ENCODE peak calls at places on chromosomes 2 and 18, in six cellular contexts. One of them, this sample, is unnamed.

GRCh38 chr2:166179201-166179600 is 51.4 kb upstream of the SCN1A start:
- DNase-seq in K562: no peak
- DNase-seq in A549: no peak
- DNase-seq in GM12878: no peak
- DNase-seq in endothelial cell of umbilical vein: peak
- DNase-seq in HepG2: no peak
- DNase-seq in this sample: no peak

GRCh38 chr18:39561136-39561535 is 1995.5 kb upstream of the CELF4 start:
- DNase-seq in GM12878: no peak
- DNase-seq in K562: no peak
- DNase-seq in endothelial cell of umbilical vein: peak
- DNase-seq in HepG2: no peak
- DNase-seq in A549: no peak
- DNase-seq in this sample: no peak

GRCh38 chr2:40824269-40824668 is 372.4 kb upstream of the SLC8A1 start:
- DNase-seq in K562: no peak
- DNase-seq in HepG2: no peak
- DNase-seq in A549: no peak
- DNase-seq in endothelial cell of umbilical vein: peak
- DNase-seq in GM12878: no peak
- DNase-seq in this sample: no peak

GRCh38 chr2:108630567-108631405 is 88.5 kb upstream of the RANBP2 start:
- DNase-seq in A549: no peak
- DNase-seq in K562: no peak
- DNase-seq in endothelial cell of umbilical vein: no peak
- DNase-seq in HepG2: no peak
- DNase-seq in GM12878: no peak
- DNase-seq in this sample: no peak

GRCh38 chr18:55272510-55273243 is 313.4 kb upstream of the CCDC68 start:
- DNase-seq in endothelial cell of umbilical vein: no peak
- DNase-seq in A549: no peak
- DNase-seq in K562: no peak
- DNase-seq in HepG2: no peak
- DNase-seq in GM12878: no peak
- DNase-seq in this sample: no peak

GRCh38 chr18:1914489-1914888 is 656.8 kb downstream of the METTL4 start:
- DNase-seq in GM12878: no peak
- DNase-seq in HepG2: peak
- DNase-seq in K562: peak
- DNase-seq in endothelial cell of umbilical vein: no peak
- DNase-seq in A549: peak
- DNase-seq in this sample: peak

GRCh38 chr18:61531891-61532290 is 198.7 kb downstream of the CDH20 start:
- DNase-seq in GM12878: no peak
- DNase-seq in endothelial cell of umbilical vein: no peak
- DNase-seq in HepG2: no peak
- DNase-seq in A549: no peak
- DNase-seq in K562: no peak
- DNase-seq in this sample: no peak

GRCh38 chr18:31225668-31226067 is 63.0 kb upstream of the DSC1 start:
- DNase-seq in endothelial cell of umbilical vein: peak
- DNase-seq in HepG2: peak
- DNase-seq in A549: peak
- DNase-seq in K562: no peak
- DNase-seq in GM12878: no peak
- DNase-seq in this sample: no peak

GRCh38 chr18:11149441-11150270 is at the start of gene PIEZO2:
- DNase-seq in A549: peak
- DNase-seq in GM12878: peak
- DNase-seq in HepG2: peak
- DNase-seq in endothelial cell of umbilical vein: peak
- DNase-seq in K562: peak
- DNase-seq in this sample: no peak

GRCh38 chr2:64522843-64523428 is 1.2 kb upstream of the AFTPH start:
- DNase-seq in K562: peak
- DNase-seq in endothelial cell of umbilical vein: peak
- DNase-seq in A549: peak
- DNase-seq in GM12878: peak
- DNase-seq in HepG2: peak
- DNase-seq in this sample: peak

GRCh38 chr2:55175254-55176093 is 56.6 kb downstream of the CLHC1 start:
- DNase-seq in HepG2: peak
- DNase-seq in endothelial cell of umbilical vein: peak
- DNase-seq in K562: peak
- DNase-seq in GM12878: no peak
- DNase-seq in A549: peak
- DNase-seq in this sample: peak

GRCh38 chr2:167992258-167992657 is 255.1 kb downstream of the STK39 start:
- DNase-seq in A549: no peak
- DNase-seq in GM12878: no peak
- DNase-seq in endothelial cell of umbilical vein: no peak
- DNase-seq in K562: no peak
- DNase-seq in HepG2: no peak
- DNase-seq in this sample: no peak

GRCh38 chr2:100105678-100106054 is 36.7 kb downstream of the AFF3 start:
- DNase-seq in GM12878: no peak
- DNase-seq in HepG2: no peak
- DNase-seq in endothelial cell of umbilical vein: no peak
- DNase-seq in A549: no peak
- DNase-seq in K562: no peak
- DNase-seq in this sample: no peak

GRCh38 chr2:234989183-234989701 is 37.4 kb downstream of the SH3BP4 start:
- DNase-seq in A549: no peak
- DNase-seq in HepG2: no peak
- DNase-seq in endothelial cell of umbilical vein: peak
- DNase-seq in GM12878: no peak
- DNase-seq in K562: no peak
- DNase-seq in this sample: no peak

GRCh38 chr2:8839189-8839965 is 2.0 kb upstream of the KIDINS220 start:
- DNase-seq in A549: no peak
- DNase-seq in K562: no peak
- DNase-seq in GM12878: no peak
- DNase-seq in endothelial cell of umbilical vein: no peak
- DNase-seq in HepG2: peak
- DNase-seq in this sample: no peak

GRCh38 chr2:37753758-37754157 is 82.3 kb upstream of the CDC42EP3 start:
- DNase-seq in K562: no peak
- DNase-seq in A549: no peak
- DNase-seq in HepG2: no peak
- DNase-seq in endothelial cell of umbilical vein: no peak
- DNase-seq in GM12878: no peak
- DNase-seq in this sample: no peak

GRCh38 chr2:135494503-135494902 is 36.5 kb downstream of the ZRANB3 start:
- DNase-seq in HepG2: no peak
- DNase-seq in GM12878: no peak
- DNase-seq in K562: no peak
- DNase-seq in endothelial cell of umbilical vein: no peak
- DNase-seq in A549: no peak
- DNase-seq in this sample: no peak

GRCh38 chr2:77796397-77796796 is 274.2 kb upstream of the LRRTM4 start:
- DNase-seq in HepG2: no peak
- DNase-seq in GM12878: no peak
- DNase-seq in A549: no peak
- DNase-seq in K562: no peak
- DNase-seq in endothelial cell of umbilical vein: no peak
- DNase-seq in this sample: no peak

GRCh38 chr2:138084206-138084605 is 119.9 kb downstream of the HNMT start:
- DNase-seq in HepG2: no peak
- DNase-seq in K562: no peak
- DNase-seq in GM12878: no peak
- DNase-seq in endothelial cell of umbilical vein: no peak
- DNase-seq in A549: no peak
- DNase-seq in this sample: no peak

GRCh38 chr2:75311993-75312392 is 112.7 kb upstream of the TACR1 start:
- DNase-seq in A549: peak
- DNase-seq in endothelial cell of umbilical vein: no peak
- DNase-seq in K562: peak
- DNase-seq in HepG2: peak
- DNase-seq in GM12878: peak
- DNase-seq in this sample: peak

GRCh38 chr2:18518116-18519111 is 42.0 kb downstream of the RDH14 start:
- DNase-seq in GM12878: no peak
- DNase-seq in K562: no peak
- DNase-seq in A549: no peak
- DNase-seq in HepG2: peak
- DNase-seq in endothelial cell of umbilical vein: no peak
- DNase-seq in this sample: no peak

GRCh38 chr2:52857722-52858121 is 909.9 kb upstream of the CHAC2 start:
- DNase-seq in K562: no peak
- DNase-seq in endothelial cell of umbilical vein: no peak
- DNase-seq in GM12878: no peak
- DNase-seq in HepG2: no peak
- DNase-seq in A549: peak
- DNase-seq in this sample: no peak

GRCh38 chr2:52859065-52859464 is 908.5 kb upstream of the CHAC2 start:
- DNase-seq in HepG2: no peak
- DNase-seq in GM12878: no peak
- DNase-seq in endothelial cell of umbilical vein: no peak
- DNase-seq in A549: no peak
- DNase-seq in K562: no peak
- DNase-seq in this sample: no peak

GRCh38 chr2:52862801-52863200 is 904.8 kb upstream of the CHAC2 start:
- DNase-seq in GM12878: no peak
- DNase-seq in K562: no peak
- DNase-seq in HepG2: no peak
- DNase-seq in endothelial cell of umbilical vein: no peak
- DNase-seq in A549: peak
- DNase-seq in this sample: no peak

DNA sequence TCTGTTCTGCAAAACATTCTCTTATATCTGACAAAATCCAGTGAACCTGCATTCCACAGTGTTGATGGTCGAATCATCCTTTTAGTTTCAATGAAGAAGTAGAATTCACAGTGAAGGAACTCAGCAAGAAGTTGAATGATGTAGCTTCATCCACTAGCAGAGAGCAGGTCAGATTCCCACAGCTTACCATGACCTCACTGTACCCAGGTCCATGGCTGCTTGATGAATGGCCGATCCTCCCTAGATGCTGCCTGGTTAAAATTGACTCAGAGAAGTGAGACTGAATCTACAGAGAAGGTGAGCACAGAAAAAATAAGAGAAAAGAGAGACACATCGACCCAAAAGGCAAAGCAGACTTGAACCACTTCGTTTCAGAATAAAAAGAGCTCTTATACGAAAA is 906.0 kb upstream of the CHAC2 start:
- DNase-seq in HepG2: no peak
- DNase-seq in A549: no peak
- DNase-seq in GM12878: no peak
- DNase-seq in K562: no peak
- DNase-seq in endothelial cell of umbilical vein: no peak
- DNase-seq in this sample: no peak
- TF ChIP-seq CTCF in HepG2: no peak
- TF ChIP-seq CTCF in A549: no peak
- TF ChIP-seq CTCF in GM12878: no peak
- TF ChIP-seq CTCF in K562: no peak
- TF ChIP-seq CTCF in endothelial cell of umbilical vein: no peak
- TF ChIP-seq CTCF in this sample: no peak

GRCh38 chr18:8806105-8806797 is 100.9 kb downstream of the MTCL1 start:
- DNase-seq in HepG2: no peak
- DNase-seq in GM12878: no peak
- DNase-seq in A549: no peak
- DNase-seq in endothelial cell of umbilical vein: no peak
- DNase-seq in K562: no peak
- DNase-seq in this sample: no peak
- TF ChIP-seq MYC in HepG2: no peak
- TF ChIP-seq MYC in GM12878: no peak
- TF ChIP-seq MYC in A549: no peak
- TF ChIP-seq MYC in endothelial cell of umbilical vein: no peak
- TF ChIP-seq MYC in K562: no peak
- TF ChIP-seq MYC in this sample: no peak

GRCh38 chr2:219496781-219497494 is 1.8 kb upstream of the GMPPA start:
- DNase-seq in A549: no peak
- DNase-seq in K562: no peak
- DNase-seq in endothelial cell of umbilical vein: no peak
- DNase-seq in GM12878: no peak
- DNase-seq in HepG2: no peak
- DNase-seq in this sample: no peak

GRCh38 chr2:219494952-219495530 is 3.6 kb upstream of the GMPPA start:
- DNase-seq in K562: no peak
- DNase-seq in endothelial cell of umbilical vein: no peak
- DNase-seq in A549: no peak
- DNase-seq in GM12878: no peak
- DNase-seq in HepG2: no peak
- DNase-seq in this sample: no peak

GRCh38 chr2:219497495-219498279 is 1.0 kb upstream of the GMPPA start:
- DNase-seq in A549: peak
- DNase-seq in endothelial cell of umbilical vein: peak
- DNase-seq in GM12878: no peak
- DNase-seq in HepG2: peak
- DNase-seq in K562: peak
- DNase-seq in this sample: peak

GRCh38 chr2:219496247-219496646 is 2.4 kb upstream of the GMPPA start:
- DNase-seq in GM12878: no peak
- DNase-seq in K562: no peak
- DNase-seq in A549: no peak
- DNase-seq in endothelial cell of umbilical vein: no peak
- DNase-seq in HepG2: no peak
- DNase-seq in this sample: no peak

DNA sequence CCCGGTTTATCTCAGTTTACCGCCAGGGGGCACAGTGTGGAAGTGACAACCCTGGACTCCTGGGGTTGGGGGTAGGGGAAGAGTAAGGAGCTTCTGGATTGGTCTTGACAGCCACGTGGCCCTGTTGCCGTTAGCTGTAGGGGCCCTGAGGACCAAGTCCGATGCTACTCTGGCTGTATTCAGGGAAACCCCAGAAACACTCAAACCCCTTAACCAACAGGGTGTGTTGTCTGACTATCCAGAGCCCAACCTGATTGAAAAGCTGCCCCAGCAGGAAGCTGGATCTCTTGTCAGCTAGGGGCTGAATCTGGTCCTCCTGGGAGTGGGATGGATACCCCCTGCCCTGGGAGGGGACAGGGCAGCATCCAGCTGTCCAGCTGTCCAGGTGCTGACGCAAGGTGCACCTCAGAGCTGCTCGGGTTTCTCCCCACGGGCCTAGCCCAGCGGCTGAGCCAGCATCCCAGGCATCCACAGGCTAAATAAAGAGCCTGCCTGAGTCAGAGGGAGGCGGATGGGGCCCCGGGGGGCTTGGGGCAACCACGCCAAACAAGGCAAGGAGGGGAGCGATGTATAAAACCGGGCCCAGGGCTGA is 3.1 kb upstream of the GMPPA start:
- DNase-seq in endothelial cell of umbilical vein: peak
- DNase-seq in GM12878: peak
- DNase-seq in HepG2: peak
- DNase-seq in A549: peak
- DNase-seq in K562: peak
- DNase-seq in this sample: peak
- TF ChIP-seq CTCF in endothelial cell of umbilical vein: peak
- TF ChIP-seq CTCF in GM12878: peak
- TF ChIP-seq CTCF in HepG2: peak
- TF ChIP-seq CTCF in A549: peak
- TF ChIP-seq CTCF in K562: peak
- TF ChIP-seq CTCF in this sample: peak

DNA sequence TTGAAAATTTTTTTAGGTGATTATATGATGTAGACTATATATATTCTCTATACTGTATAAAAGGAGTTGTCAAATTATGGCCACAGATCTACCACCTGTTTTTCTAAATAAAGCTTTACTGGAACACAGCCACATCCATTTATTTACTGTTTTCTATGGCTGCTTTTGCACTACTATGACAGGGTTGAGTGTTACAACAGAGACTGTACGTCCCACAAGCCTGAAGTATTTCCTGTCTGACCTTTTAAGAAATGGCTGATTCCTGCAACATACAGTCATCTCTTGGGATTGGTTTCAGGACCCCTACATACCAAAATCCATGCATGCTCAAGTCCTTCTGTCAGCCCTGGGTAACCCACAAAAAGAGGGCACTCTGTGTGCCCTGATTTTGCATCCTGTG is 508.3 kb downstream of the TSN start:
- DNase-seq in A549: no peak
- DNase-seq in endothelial cell of umbilical vein: no peak
- DNase-seq in GM12878: no peak
- DNase-seq in K562: no peak
- DNase-seq in HepG2: no peak
- DNase-seq in this sample: no peak
- TF ChIP-seq MYC in A549: no peak
- TF ChIP-seq MYC in endothelial cell of umbilical vein: no peak
- TF ChIP-seq MYC in GM12878: no peak
- TF ChIP-seq MYC in K562: no peak
- TF ChIP-seq MYC in HepG2: no peak
- TF ChIP-seq MYC in this sample: no peak